ENCODE peak calls at places on chromosomes 13 and 19, in four cellular contexts. K is left cardiac atrium, T is HAP-1, M is tibial artery. H is an unnamed sample.

GRCh38 chr19:54114340-54114826 is 1.1 kb downstream of the TFPT start:
- DNase-seq in K (no peak), M (no peak), T (peak), H (peak)

GRCh38 chr13:34708914-34709313 is 233.2 kb upstream of the NBEA start:
- DNase-seq in T (no peak), K (no peak), M (no peak), H (no peak)

GRCh38 chr13:114118763-114119123 is 13.7 kb downstream of the RASA3 start:
- DNase-seq in T (no peak), M (no peak), K (peak), H (peak)

GRCh38 chr13:98200211-98200878 is 23.3 kb upstream of the RNF113B start:
- DNase-seq in T (no peak), K (no peak), M (no peak), H (no peak)

GRCh38 chr13:93116809-93117208 is 109.8 kb upstream of the GPC6 start:
- DNase-seq in K (no peak), M (no peak), T (no peak), H (peak)

GRCh38 chr13:43261018-43261417 is 237.6 kb downstream of the DNAJC15 start:
- DNase-seq in K (no peak), M (no peak), T (no peak), H (peak)

GRCh38 chr19:4139614-4140236 is 13.7 kb upstream of the CREB3L3 start:
- DNase-seq in T (peak), M (peak), K (peak), H (peak)

GRCh38 chr19:1082165-1082927 is 12.8 kb downstream of the POLR2E start:
- DNase-seq in M (no peak), T (peak), K (peak), H (peak)

GRCh38 chr19:18831524-18832330 is at the start of gene UPF1:
- DNase-seq in M (peak), K (peak), T (peak), H (peak)

GRCh38 chr19:16433986-16434385 is 37.8 kb downstream of the EPS15L1 start:
- DNase-seq in M (no peak), K (no peak), T (no peak), H (no peak)

GRCh38 chr13:85019121-85019520 is 780.1 kb downstream of the SLITRK6 start:
- DNase-seq in K (no peak), T (no peak), M (no peak), H (no peak)

GRCh38 chr19:8323781-8324185 is 2.5 kb downstream of the RPS28 start:
- DNase-seq in K (no peak), T (no peak), M (no peak), H (no peak)

GRCh38 chr19:12994701-12995595 is at the start of gene NFIX:
- DNase-seq in M (peak), T (peak), K (peak), H (peak)

GRCh38 chr13:96816874-96817273 is 177.4 kb downstream of the OXGR1 start:
- DNase-seq in M (no peak), T (no peak), K (no peak), H (no peak)

GRCh38 chr13:44819245-44819644 is 170.0 kb downstream of the NUFIP1 start:
- DNase-seq in K (no peak), M (no peak), T (no peak), H (no peak)

GRCh38 chr13:21538753-21539152 is 65.2 kb downstream of the MICU2 start:
- DNase-seq in T (no peak), K (no peak), M (no peak), H (no peak)

GRCh38 chr13:98571955-98572662 is 4.8 kb downstream of the STK24 start:
- DNase-seq in T (no peak), K (no peak), M (no peak), H (peak)